ENCODE peak calls at places on chromosome 10, in ten cellular contexts. One of them, this sample, is unnamed.

GRCh38 chr10:28291881-28292297 is 11.0 kb downstream of the MPP7 start:
- DNase-seq in left ventricle myocardium inferior: no peak
- DNase-seq in GM12865: no peak
- DNase-seq in cardiac fibroblast: peak; percentile 25
- DNase-seq in G401: no peak
- DNase-seq in GM12892: no peak
- DNase-seq in amniotic stem cell: peak; percentile 32
- DNase-seq in HFFc6: peak; percentile 74
- DNase-seq in neural crest cell: no peak
- DNase-seq in CD4-positive, CD25-positive, alpha-beta regulatory T cell: no peak
- DNase-seq in this sample: no peak

GRCh38 chr10:129693382-129693781 is 226.3 kb downstream of the MGMT start:
- DNase-seq in left ventricle myocardium inferior: no peak
- DNase-seq in GM12865: no peak
- DNase-seq in cardiac fibroblast: no peak
- DNase-seq in G401: no peak
- DNase-seq in GM12892: no peak
- DNase-seq in amniotic stem cell: no peak
- DNase-seq in HFFc6: no peak
- DNase-seq in neural crest cell: no peak
- DNase-seq in CD4-positive, CD25-positive, alpha-beta regulatory T cell: no peak
- DNase-seq in this sample: no peak

GRCh38 chr10:12041766-12042408 is 722 bp downstream of the UPF2 start:
- DNase-seq in left ventricle myocardium inferior: no peak
- DNase-seq in GM12865: peak; percentile 82
- DNase-seq in cardiac fibroblast: peak; percentile 21
- DNase-seq in G401: peak; percentile 25
- DNase-seq in GM12892: no peak
- DNase-seq in amniotic stem cell: no peak
- DNase-seq in HFFc6: peak; percentile 8
- DNase-seq in neural crest cell: no peak
- DNase-seq in CD4-positive, CD25-positive, alpha-beta regulatory T cell: peak; percentile 59
- DNase-seq in this sample: peak; percentile 55

GRCh38 chr10:43160919-43161251 is 22.6 kb downstream of the CSGALNACT2 start:
- DNase-seq in left ventricle myocardium inferior: no peak
- DNase-seq in GM12865: no peak
- DNase-seq in cardiac fibroblast: peak; percentile 15
- DNase-seq in G401: no peak
- DNase-seq in GM12892: no peak
- DNase-seq in amniotic stem cell: no peak
- DNase-seq in HFFc6: no peak
- DNase-seq in neural crest cell: no peak
- DNase-seq in CD4-positive, CD25-positive, alpha-beta regulatory T cell: no peak
- DNase-seq in this sample: no peak

GRCh38 chr10:34145751-34146150 is 669.3 kb downstream of the PARD3 start:
- DNase-seq in left ventricle myocardium inferior: no peak
- DNase-seq in GM12865: no peak
- DNase-seq in cardiac fibroblast: peak; percentile 56
- DNase-seq in G401: no peak
- DNase-seq in GM12892: no peak
- DNase-seq in amniotic stem cell: no peak
- DNase-seq in HFFc6: no peak
- DNase-seq in neural crest cell: no peak
- DNase-seq in CD4-positive, CD25-positive, alpha-beta regulatory T cell: no peak
- DNase-seq in this sample: no peak

GRCh38 chr10:79488870-79489269 is 23.5 kb upstream of the EIF5AL1 start:
- DNase-seq in left ventricle myocardium inferior: no peak
- DNase-seq in GM12865: peak; percentile 21
- DNase-seq in cardiac fibroblast: no peak
- DNase-seq in G401: no peak
- DNase-seq in GM12892: no peak
- DNase-seq in amniotic stem cell: no peak
- DNase-seq in HFFc6: no peak
- DNase-seq in neural crest cell: no peak
- DNase-seq in CD4-positive, CD25-positive, alpha-beta regulatory T cell: peak; percentile 11
- DNase-seq in this sample: no peak

GRCh38 chr10:131775833-131776232 is 125.0 kb upstream of the PPP2R2D start:
- DNase-seq in left ventricle myocardium inferior: no peak
- DNase-seq in GM12865: no peak
- DNase-seq in cardiac fibroblast: no peak
- DNase-seq in G401: no peak
- DNase-seq in GM12892: no peak
- DNase-seq in amniotic stem cell: no peak
- DNase-seq in HFFc6: no peak
- DNase-seq in neural crest cell: no peak
- DNase-seq in CD4-positive, CD25-positive, alpha-beta regulatory T cell: no peak
- DNase-seq in this sample: no peak

GRCh38 chr10:99976886-99977391 is 32.8 kb downstream of the DNMBP start:
- DNase-seq in left ventricle myocardium inferior: no peak
- DNase-seq in GM12865: no peak
- DNase-seq in cardiac fibroblast: peak; percentile 84
- DNase-seq in G401: no peak
- DNase-seq in GM12892: no peak
- DNase-seq in amniotic stem cell: peak; percentile 93
- DNase-seq in HFFc6: peak; percentile 97
- DNase-seq in neural crest cell: no peak
- DNase-seq in CD4-positive, CD25-positive, alpha-beta regulatory T cell: no peak
- DNase-seq in this sample: no peak

GRCh38 chr10:105727131-105727530 is 1086.0 kb downstream of the SORCS3 start:
- DNase-seq in left ventricle myocardium inferior: no peak
- DNase-seq in GM12865: no peak
- DNase-seq in cardiac fibroblast: no peak
- DNase-seq in G401: no peak
- DNase-seq in GM12892: no peak
- DNase-seq in amniotic stem cell: no peak
- DNase-seq in HFFc6: no peak
- DNase-seq in neural crest cell: no peak
- DNase-seq in CD4-positive, CD25-positive, alpha-beta regulatory T cell: no peak
- DNase-seq in this sample: no peak

GRCh38 chr10:110209926-110210662 is 2.7 kb downstream of the MXI1 start:
- DNase-seq in left ventricle myocardium inferior: peak; percentile 64
- DNase-seq in GM12865: peak; percentile 28
- DNase-seq in cardiac fibroblast: peak; percentile 44
- DNase-seq in G401: peak; percentile 50
- DNase-seq in GM12892: no peak
- DNase-seq in amniotic stem cell: peak; percentile 50
- DNase-seq in HFFc6: peak; percentile 28
- DNase-seq in neural crest cell: peak; percentile 28
- DNase-seq in CD4-positive, CD25-positive, alpha-beta regulatory T cell: peak; percentile 46
- DNase-seq in this sample: peak; percentile 83

GRCh38 chr10:102669206-102670064 is 25.2 kb downstream of the TRIM8 start:
- DNase-seq in left ventricle myocardium inferior: peak; percentile 65
- DNase-seq in GM12865: no peak
- DNase-seq in cardiac fibroblast: no peak
- DNase-seq in G401: no peak
- DNase-seq in GM12892: no peak
- DNase-seq in amniotic stem cell: no peak
- DNase-seq in HFFc6: peak; percentile 58
- DNase-seq in neural crest cell: no peak
- DNase-seq in CD4-positive, CD25-positive, alpha-beta regulatory T cell: peak; percentile 35
- DNase-seq in this sample: no peak

GRCh38 chr10:93435061-93435491 is 47.1 kb downstream of the MYOF start:
- DNase-seq in left ventricle myocardium inferior: no peak
- DNase-seq in GM12865: no peak
- DNase-seq in cardiac fibroblast: no peak
- DNase-seq in G401: no peak
- DNase-seq in GM12892: no peak
- DNase-seq in amniotic stem cell: no peak
- DNase-seq in HFFc6: no peak
- DNase-seq in neural crest cell: no peak
- DNase-seq in CD4-positive, CD25-positive, alpha-beta regulatory T cell: no peak
- DNase-seq in this sample: no peak

GRCh38 chr10:119278126-119278701 is 70.8 kb downstream of the GRK5 start:
- DNase-seq in left ventricle myocardium inferior: no peak
- DNase-seq in GM12865: no peak
- DNase-seq in cardiac fibroblast: no peak
- DNase-seq in G401: no peak
- DNase-seq in GM12892: no peak
- DNase-seq in amniotic stem cell: no peak
- DNase-seq in HFFc6: no peak
- DNase-seq in neural crest cell: no peak
- DNase-seq in CD4-positive, CD25-positive, alpha-beta regulatory T cell: no peak
- DNase-seq in this sample: no peak

GRCh38 chr10:104300002-104300735 is 31.2 kb downstream of the GSTO2 start:
- DNase-seq in left ventricle myocardium inferior: no peak
- DNase-seq in GM12865: no peak
- DNase-seq in cardiac fibroblast: peak; percentile 99
- DNase-seq in G401: no peak
- DNase-seq in GM12892: no peak
- DNase-seq in amniotic stem cell: peak; percentile 82
- DNase-seq in HFFc6: peak; percentile 97
- DNase-seq in neural crest cell: no peak
- DNase-seq in CD4-positive, CD25-positive, alpha-beta regulatory T cell: no peak
- DNase-seq in this sample: no peak

GRCh38 chr10:82953909-82954308 is 1078.9 kb downstream of the NRG3 start:
- DNase-seq in left ventricle myocardium inferior: no peak
- DNase-seq in GM12865: peak; percentile 7
- DNase-seq in cardiac fibroblast: no peak
- DNase-seq in G401: no peak
- DNase-seq in GM12892: no peak
- DNase-seq in amniotic stem cell: no peak
- DNase-seq in HFFc6: no peak
- DNase-seq in neural crest cell: no peak
- DNase-seq in CD4-positive, CD25-positive, alpha-beta regulatory T cell: no peak
- DNase-seq in this sample: no peak

GRCh38 chr10:49762566-49762877 is 399 bp upstream of the OGDHL start:
- DNase-seq in left ventricle myocardium inferior: no peak
- DNase-seq in GM12865: no peak
- DNase-seq in cardiac fibroblast: no peak
- DNase-seq in G401: no peak
- DNase-seq in GM12892: no peak
- DNase-seq in amniotic stem cell: no peak
- DNase-seq in HFFc6: no peak
- DNase-seq in neural crest cell: no peak
- DNase-seq in CD4-positive, CD25-positive, alpha-beta regulatory T cell: no peak
- DNase-seq in this sample: no peak

GRCh38 chr10:69860290-69860689 is 58.6 kb downstream of the COL13A1 start:
- DNase-seq in left ventricle myocardium inferior: no peak
- DNase-seq in GM12865: no peak
- DNase-seq in cardiac fibroblast: no peak
- DNase-seq in G401: no peak
- DNase-seq in GM12892: no peak
- DNase-seq in amniotic stem cell: no peak
- DNase-seq in HFFc6: no peak
- DNase-seq in neural crest cell: no peak
- DNase-seq in CD4-positive, CD25-positive, alpha-beta regulatory T cell: peak; percentile 20
- DNase-seq in this sample: no peak

GRCh38 chr10:14009315-14010082 is 321.2 kb downstream of the FRMD4A start:
- DNase-seq in left ventricle myocardium inferior: no peak
- DNase-seq in GM12865: peak; percentile 95
- DNase-seq in cardiac fibroblast: peak; percentile 49
- DNase-seq in G401: no peak
- DNase-seq in GM12892: no peak
- DNase-seq in amniotic stem cell: no peak
- DNase-seq in HFFc6: peak; percentile 60
- DNase-seq in neural crest cell: peak; percentile 13
- DNase-seq in CD4-positive, CD25-positive, alpha-beta regulatory T cell: peak; percentile 81
- DNase-seq in this sample: peak; percentile 51

GRCh38 chr10:11175823-11176243 is 158.2 kb downstream of the CELF2 start:
- DNase-seq in left ventricle myocardium inferior: no peak
- DNase-seq in GM12865: peak; percentile 87
- DNase-seq in cardiac fibroblast: no peak
- DNase-seq in G401: no peak
- DNase-seq in GM12892: no peak
- DNase-seq in amniotic stem cell: no peak
- DNase-seq in HFFc6: no peak
- DNase-seq in neural crest cell: no peak
- DNase-seq in CD4-positive, CD25-positive, alpha-beta regulatory T cell: peak; percentile 60
- DNase-seq in this sample: no peak

GRCh38 chr10:88657901-88658300 is 6.3 kb upstream of the LIPF start:
- DNase-seq in left ventricle myocardium inferior: no peak
- DNase-seq in GM12865: no peak
- DNase-seq in cardiac fibroblast: no peak
- DNase-seq in G401: no peak
- DNase-seq in GM12892: no peak
- DNase-seq in amniotic stem cell: peak; percentile 13
- DNase-seq in HFFc6: peak; percentile 45
- DNase-seq in neural crest cell: no peak
- DNase-seq in CD4-positive, CD25-positive, alpha-beta regulatory T cell: no peak
- DNase-seq in this sample: no peak

GRCh38 chr10:87818505-87819273 is 663 bp upstream of the ATAD1 start:
- DNase-seq in left ventricle myocardium inferior: peak; percentile 19
- DNase-seq in GM12865: peak; percentile 80
- DNase-seq in cardiac fibroblast: no peak
- DNase-seq in G401: peak; percentile 76
- DNase-seq in GM12892: peak; percentile 19
- DNase-seq in amniotic stem cell: no peak
- DNase-seq in HFFc6: no peak
- DNase-seq in neural crest cell: no peak
- DNase-seq in CD4-positive, CD25-positive, alpha-beta regulatory T cell: peak; percentile 79
- DNase-seq in this sample: peak; percentile 56

GRCh38 chr10:129863231-129863663 is 100.8 kb downstream of the EBF3 start:
- DNase-seq in left ventricle myocardium inferior: no peak
- DNase-seq in GM12865: no peak
- DNase-seq in cardiac fibroblast: no peak
- DNase-seq in G401: no peak
- DNase-seq in GM12892: no peak
- DNase-seq in amniotic stem cell: no peak
- DNase-seq in HFFc6: no peak
- DNase-seq in neural crest cell: no peak
- DNase-seq in CD4-positive, CD25-positive, alpha-beta regulatory T cell: no peak
- DNase-seq in this sample: no peak

GRCh38 chr10:609868-610545 is 79.5 kb downstream of the DIP2C start:
- DNase-seq in left ventricle myocardium inferior: no peak
- DNase-seq in GM12865: no peak
- DNase-seq in cardiac fibroblast: no peak
- DNase-seq in G401: peak; percentile 40
- DNase-seq in GM12892: no peak
- DNase-seq in amniotic stem cell: no peak
- DNase-seq in HFFc6: no peak
- DNase-seq in neural crest cell: no peak
- DNase-seq in CD4-positive, CD25-positive, alpha-beta regulatory T cell: no peak
- DNase-seq in this sample: no peak

GRCh38 chr10:24991298-24991697 is 24.7 kb downstream of the ENKUR start:
- DNase-seq in left ventricle myocardium inferior: no peak
- DNase-seq in GM12865: no peak
- DNase-seq in cardiac fibroblast: no peak
- DNase-seq in G401: no peak
- DNase-seq in GM12892: no peak
- DNase-seq in amniotic stem cell: no peak
- DNase-seq in HFFc6: no peak
- DNase-seq in neural crest cell: no peak
- DNase-seq in CD4-positive, CD25-positive, alpha-beta regulatory T cell: no peak
- DNase-seq in this sample: no peak

GRCh38 chr10:102586858-102587257 is 57.4 kb upstream of the TRIM8 start:
- DNase-seq in left ventricle myocardium inferior: no peak
- DNase-seq in GM12865: no peak
- DNase-seq in cardiac fibroblast: no peak
- DNase-seq in G401: no peak
- DNase-seq in GM12892: no peak
- DNase-seq in amniotic stem cell: no peak
- DNase-seq in HFFc6: no peak
- DNase-seq in neural crest cell: no peak
- DNase-seq in CD4-positive, CD25-positive, alpha-beta regulatory T cell: no peak
- DNase-seq in this sample: no peak

GRCh38 chr10:102634696-102635095 is 9.6 kb upstream of the TRIM8 start:
- DNase-seq in left ventricle myocardium inferior: no peak
- DNase-seq in GM12865: no peak
- DNase-seq in cardiac fibroblast: no peak
- DNase-seq in G401: no peak
- DNase-seq in GM12892: no peak
- DNase-seq in amniotic stem cell: no peak
- DNase-seq in HFFc6: no peak
- DNase-seq in neural crest cell: no peak
- DNase-seq in CD4-positive, CD25-positive, alpha-beta regulatory T cell: no peak
- DNase-seq in this sample: peak; percentile 43

GRCh38 chr10:1564791-1565190 is 172.5 kb downstream of the ADARB2 start:
- DNase-seq in left ventricle myocardium inferior: no peak
- DNase-seq in GM12865: no peak
- DNase-seq in cardiac fibroblast: no peak
- DNase-seq in G401: no peak
- DNase-seq in GM12892: no peak
- DNase-seq in amniotic stem cell: no peak
- DNase-seq in HFFc6: no peak
- DNase-seq in neural crest cell: no peak
- DNase-seq in CD4-positive, CD25-positive, alpha-beta regulatory T cell: no peak
- DNase-seq in this sample: no peak

GRCh38 chr10:44992732-44993225 is 7.9 kb upstream of the ZNF22 start:
- DNase-seq in left ventricle myocardium inferior: no peak
- DNase-seq in GM12865: no peak
- DNase-seq in cardiac fibroblast: no peak
- DNase-seq in G401: no peak
- DNase-seq in GM12892: no peak
- DNase-seq in amniotic stem cell: no peak
- DNase-seq in HFFc6: no peak
- DNase-seq in neural crest cell: no peak
- DNase-seq in CD4-positive, CD25-positive, alpha-beta regulatory T cell: no peak
- DNase-seq in this sample: no peak